ENCODE peak calls at places on chromosomes 12 and 14, in four cellular contexts. A, H, W and I are unnamed samples.

GRCh38 chr12:94962680-94963079 is 40.8 kb downstream of the NDUFA12 start:
- DNase-seq in W (no peak), H (no peak), A (no peak), I (no peak)

GRCh38 chr12:80778005-80778541 is 61.4 kb downstream of the MYF5 start:
- DNase-seq in W (no peak), A (no peak), H (peak; percentile 38), I (peak; percentile 32)

GRCh38 chr14:97779140-97779539 is 982.0 kb downstream of the VRK1 start:
- DNase-seq in H (no peak), W (no peak), A (no peak), I (no peak)

GRCh38 chr12:76256904-76257303 is 91.3 kb downstream of the BBS10 start:
- DNase-seq in W (no peak), A (no peak), H (no peak), I (no peak)

GRCh38 chr12:40016960-40017359 is 88.9 kb downstream of the SLC2A13 start:
- DNase-seq in H (no peak), A (no peak), W (peak; percentile 18), I (no peak)

GRCh38 chr14:92401561-92401960 is 78.6 kb downstream of the SLC24A4 start:
- DNase-seq in A (no peak), W (no peak), H (no peak), I (no peak)

GRCh38 chr12:116339062-116339461 is 61.6 kb upstream of the MED13L start:
- DNase-seq in H (no peak), W (no peak), A (no peak), I (no peak)

GRCh38 chr12:8483081-8483479 is 27.3 kb downstream of the CLEC6A start:
- DNase-seq in A (no peak), W (no peak), H (no peak), I (peak; percentile 44)

GRCh38 chr14:57487771-57488170 is 5.9 kb downstream of the CCDC198 start:
- DNase-seq in A (no peak), H (no peak), W (no peak), I (no peak)

GRCh38 chr12:65414526-65414925 is 136.0 kb downstream of the MSRB3 start:
- DNase-seq in A (no peak), W (no peak), H (no peak), I (no peak)
- H3K4me3 ChIP-seq in A (no peak overlapping the region), W (no peak overlapping the region), H (no peak overlapping the region), I (no peak overlapping the region)

GRCh38 chr12:131609762-131610161 is 101.1 kb upstream of the SFSWAP start:
- DNase-seq in H (no peak), W (no peak), A (no peak), I (no peak)

GRCh38 chr12:131612092-131612755 is 98.7 kb upstream of the SFSWAP start:
- DNase-seq in A (no peak), H (no peak), W (no peak), I (no peak)

GRCh38 chr12:131611416-131612091 is 99.3 kb upstream of the SFSWAP start:
- DNase-seq in A (no peak), W (no peak), H (no peak), I (no peak)

GRCh38 chr12:131610181-131610580 is 100.7 kb upstream of the SFSWAP start:
- DNase-seq in W (no peak), H (no peak), A (no peak), I (no peak)

DNA sequence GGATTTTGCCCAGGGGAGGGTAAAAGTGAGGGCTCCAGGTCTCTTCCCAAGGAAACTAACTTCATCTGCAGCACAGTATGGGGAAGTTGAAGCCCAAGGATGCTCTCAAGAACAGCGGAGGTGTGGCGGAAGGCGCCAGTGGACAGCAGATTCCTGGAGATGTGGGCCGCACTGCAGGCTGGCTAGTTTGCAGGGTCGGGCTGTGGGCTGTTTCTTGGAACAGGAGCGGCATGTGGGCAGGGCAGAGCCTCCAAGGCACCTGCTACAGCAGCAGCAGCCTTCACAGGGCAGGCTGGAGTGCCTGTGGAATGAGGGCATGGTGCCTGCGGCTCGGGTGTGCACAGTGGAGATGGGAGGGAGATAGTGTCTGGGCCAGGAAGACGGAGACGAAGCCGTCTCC is 100.0 kb upstream of the SFSWAP start:
- DNase-seq in H (no peak), W (no peak), A (no peak), I (no peak)
- H3K4me3 ChIP-seq in H (no peak overlapping the region), W (no peak overlapping the region), A (no peak overlapping the region), I (no peak overlapping the region)

GRCh38 chr12:78966062-78966461 is 101.5 kb downstream of the SYT1 start:
- DNase-seq in W (no peak), A (no peak), H (no peak), I (no peak)

GRCh38 chr12:78961171-78961570 is 96.6 kb downstream of the SYT1 start:
- DNase-seq in W (no peak), H (no peak), A (no peak), I (no peak)

GRCh38 chr12:78964521-78964920 is 99.9 kb downstream of the SYT1 start:
- DNase-seq in H (no peak), A (no peak), W (no peak), I (no peak)

GRCh38 chr12:78966926-78967325 is 102.4 kb downstream of the SYT1 start:
- DNase-seq in H (no peak), W (no peak), A (no peak), I (no peak)

DNA sequence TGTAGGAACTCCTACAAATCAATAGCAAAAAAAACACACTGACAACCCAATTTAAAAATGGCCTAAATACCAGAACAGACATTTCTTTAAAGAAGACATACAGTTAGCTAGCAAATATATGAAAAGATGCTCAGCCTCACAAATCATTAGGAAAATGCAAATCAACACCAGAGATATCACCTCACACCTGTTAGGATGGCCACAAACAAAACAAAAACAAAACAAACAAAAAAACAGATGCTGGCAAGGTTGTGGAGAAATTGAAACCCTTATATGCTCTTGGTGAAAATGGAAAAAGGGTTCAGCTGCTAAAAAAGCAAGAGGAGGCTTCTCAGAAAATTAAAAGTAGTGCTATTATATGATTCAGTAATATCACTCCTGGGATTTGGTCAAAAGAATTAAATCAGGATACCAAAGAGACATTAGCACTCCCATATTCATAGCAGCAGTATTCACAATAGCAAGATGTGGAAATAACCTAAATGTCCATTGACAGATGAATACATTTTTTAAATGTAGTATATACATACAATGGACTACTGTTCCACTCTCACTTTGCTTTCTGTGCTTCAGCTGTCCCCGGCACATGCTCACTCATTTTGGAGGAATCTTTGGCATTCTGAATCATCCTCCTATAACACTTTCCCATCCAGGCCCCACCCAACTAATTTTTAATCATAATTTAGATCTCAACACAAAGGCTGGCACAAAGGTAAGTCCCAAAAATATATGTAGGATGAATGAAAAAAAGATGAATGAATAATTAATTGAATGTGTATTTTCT is 99.1 kb downstream of the SYT1 start:
- DNase-seq in A (no peak), H (no peak), W (no peak), I (no peak)
- H3K4me3 ChIP-seq in A (no peak overlapping the region), H (no peak overlapping the region), W (no peak overlapping the region), I (no peak overlapping the region)

DNA sequence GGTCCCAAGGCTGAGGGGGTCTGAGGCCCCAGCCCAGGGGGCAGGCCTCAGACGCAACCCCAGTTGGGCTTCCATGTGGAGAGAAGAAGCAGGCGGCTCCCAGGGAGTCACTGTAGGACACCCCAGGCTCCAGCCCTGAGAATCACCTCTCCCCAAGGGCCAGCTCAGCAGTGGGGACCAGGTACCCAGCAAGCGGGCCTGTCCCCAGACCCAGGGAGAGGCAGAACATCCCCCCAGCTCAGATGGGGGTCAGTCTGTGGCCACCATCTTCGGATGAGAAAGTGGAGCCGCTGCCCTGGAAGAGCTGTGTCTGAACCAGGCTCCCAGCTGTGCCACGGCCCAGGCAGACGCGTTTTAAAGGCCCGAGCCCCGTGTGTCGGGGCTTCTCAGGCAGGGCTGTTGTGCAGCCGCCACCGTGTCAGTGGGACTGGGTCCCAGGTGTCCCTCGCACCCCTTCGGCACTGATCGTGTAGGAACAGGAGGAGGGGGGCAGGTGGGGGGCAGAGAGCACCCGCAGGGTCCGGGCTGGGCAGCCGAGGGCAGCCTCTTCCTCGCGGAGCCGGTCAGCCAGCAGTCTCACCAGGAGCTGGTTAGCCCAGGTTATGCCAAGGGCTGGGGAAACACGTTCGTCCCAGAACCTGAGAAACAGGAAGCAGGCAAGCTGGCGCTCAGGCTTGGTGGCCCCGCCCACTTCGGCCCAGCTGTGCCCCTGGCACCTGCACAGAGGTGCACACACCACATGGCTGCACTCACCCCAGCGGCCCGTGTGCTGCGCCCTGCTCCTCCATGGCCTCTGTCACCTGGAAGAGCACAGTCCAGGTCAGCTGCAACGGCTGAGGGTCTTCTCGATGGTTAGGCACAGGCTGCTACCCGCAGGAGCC is 16.6 kb downstream of the XRCC3 start:
- DNase-seq in H (no peak), A (no peak), W (no peak), I (no peak)
- H3K4me3 ChIP-seq in H (no peak overlapping the region), A (no peak overlapping the region), W (no peak overlapping the region), I (no peak overlapping the region)

GRCh38 chr12:123227581-123228258 is 5.2 kb downstream of the MPHOSPH9 start:
- DNase-seq in H (no peak), W (no peak), A (no peak), I (no peak)

GRCh38 chr12:123232472-123232806 is 502 bp downstream of the MPHOSPH9 start:
- DNase-seq in H (no peak), A (no peak), W (peak; percentile 79), I (no peak)

GRCh38 chr12:123232807-123233504 is at the start of the genes MPHOSPH9 and MTRFR:
- DNase-seq in H (peak; percentile 97), A (peak; percentile 100), W (peak; percentile 99), I (peak; percentile 99)

GRCh38 chr12:123233505-123234299 is 466 bp downstream of the MTRFR start:
- DNase-seq in H (no peak), W (no peak), A (no peak), I (no peak)

DNA sequence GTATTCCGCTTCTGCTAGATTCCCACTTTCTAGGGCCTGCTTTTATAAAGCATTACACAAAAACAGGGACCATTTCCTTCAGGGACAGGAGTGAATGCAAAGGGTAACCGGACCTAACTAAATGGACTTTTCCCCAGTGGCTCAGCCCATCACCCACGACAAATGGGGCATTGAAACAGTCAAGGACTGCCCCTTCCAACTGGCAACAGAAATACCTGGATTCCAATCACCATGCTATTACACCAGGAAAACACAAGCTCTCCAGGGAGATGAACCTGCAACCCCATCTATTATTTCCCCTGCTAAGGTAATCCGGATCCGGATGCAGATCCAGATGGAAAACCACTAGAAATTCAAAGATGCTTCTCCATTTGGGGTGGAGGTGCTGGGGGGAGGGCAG is 1.0 kb downstream of the MPHOSPH9 start:
- DNase-seq in W (peak; percentile 26), H (no peak), A (no peak), I (no peak)
- H3K4me3 ChIP-seq in W (peak overlapping the region; percentile 60), H (peak overlapping the region; percentile 72), A (peak overlapping the region; percentile 93), I (peak overlapping the region; percentile 98)

DNA sequence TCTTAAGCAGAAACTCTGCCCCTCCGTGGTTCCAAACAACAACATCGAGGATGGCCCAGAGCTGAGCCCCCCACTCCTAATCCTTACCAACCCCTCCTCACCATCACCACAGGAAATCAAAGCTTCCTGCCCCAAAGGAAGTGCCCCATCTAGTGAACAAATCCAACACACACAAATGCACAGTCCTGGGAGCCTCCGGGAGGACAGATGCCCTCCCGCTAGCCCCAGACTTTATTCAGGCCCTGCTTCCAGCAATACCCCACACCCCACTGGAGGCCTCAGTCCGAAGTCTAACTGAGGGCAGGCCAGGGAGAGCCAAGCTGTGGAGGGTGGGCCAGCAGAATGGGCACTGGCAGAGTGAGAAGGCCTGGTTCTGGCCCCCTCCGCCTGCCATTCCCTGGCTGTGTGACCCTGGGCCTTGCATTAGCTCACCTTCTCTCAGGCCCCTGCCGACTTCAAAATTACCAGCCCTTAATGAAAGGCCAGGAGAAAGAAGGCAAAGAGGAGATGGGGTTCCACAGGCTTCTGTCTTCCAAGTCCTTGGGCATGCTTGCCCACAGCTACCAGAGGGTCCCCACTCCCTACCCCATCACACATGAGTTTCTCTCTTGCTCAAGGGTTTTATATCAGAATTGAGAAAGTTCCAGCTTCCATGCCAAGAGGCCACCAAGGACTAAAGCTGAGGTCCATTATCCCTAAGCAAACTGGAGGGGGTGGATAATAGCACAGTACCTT is 2.3 kb downstream of the HDAC7 start:
- DNase-seq in A (no peak), H (no peak), W (peak; percentile 23), I (no peak)
- H3K4me3 ChIP-seq in A (peak overlapping the region; percentile 81), H (no peak overlapping the region), W (peak overlapping the region; percentile 7), I (peak overlapping the region; percentile 81)

GRCh38 chr12:32680787-32681186 is 1.7 kb downstream of the DNM1L start:
- DNase-seq in A (no peak), H (no peak), W (no peak), I (no peak)
- H3K4me3 ChIP-seq in A (peak overlapping the region; percentile 83), H (peak overlapping the region; percentile 89), W (peak overlapping the region; percentile 82), I (no peak overlapping the region)